ENCODE peak calls at places on chromosome 7, in four cellular contexts. One of them, this sample, is unnamed. For H3K4me1, the result is how much of the 10 kb centered on the place peaks cover.

GRCh38 chr7:159160450-159160849 is 15.8 kb upstream of the VIPR2 start:
- DNase-seq in IMR-90: no peak
- DNase-seq in sigmoid colon: no peak
- DNase-seq in tibial nerve: no peak
- DNase-seq in this sample: no peak

GRCh38 chr7:29609162-29610030 is 45.8 kb downstream of the PRR15 start:
- DNase-seq in IMR-90: no peak
- DNase-seq in sigmoid colon: no peak
- DNase-seq in tibial nerve: no peak
- DNase-seq in this sample: no peak

GRCh38 chr7:114217026-114217425 is 197.6 kb upstream of the FOXP2 start:
- DNase-seq in IMR-90: no peak
- DNase-seq in tibial nerve: no peak
- DNase-seq in sigmoid colon: no peak
- DNase-seq in this sample: no peak

GRCh38 chr7:13860734-13861133 is 128.7 kb downstream of the ETV1 start:
- DNase-seq in IMR-90: peak
- DNase-seq in tibial nerve: no peak
- DNase-seq in sigmoid colon: no peak
- DNase-seq in this sample: no peak

GRCh38 chr7:2680792-2681490 is 7.1 kb upstream of the AMZ1 start:
- DNase-seq in IMR-90: peak
- DNase-seq in sigmoid colon: peak
- DNase-seq in tibial nerve: peak
- DNase-seq in this sample: peak

GRCh38 chr7:152600266-152600665 is 75.7 kb downstream of the XRCC2 start:
- DNase-seq in IMR-90: no peak
- DNase-seq in tibial nerve: no peak
- DNase-seq in sigmoid colon: no peak
- DNase-seq in this sample: no peak

GRCh38 chr7:69596723-69597277 is 1.5 kb upstream of the AUTS2 start:
- DNase-seq in tibial nerve: peak
- DNase-seq in IMR-90: no peak
- DNase-seq in sigmoid colon: no peak
- DNase-seq in this sample: no peak

GRCh38 chr7:149751058-149751775 is 22.2 kb downstream of the ZNF467 start:
- DNase-seq in tibial nerve: no peak
- DNase-seq in IMR-90: no peak
- DNase-seq in sigmoid colon: no peak
- DNase-seq in this sample: no peak

GRCh38 chr7:137328389-137329120 is 15.0 kb downstream of the PTN start:
- DNase-seq in sigmoid colon: no peak
- DNase-seq in tibial nerve: peak
- DNase-seq in IMR-90: peak
- DNase-seq in this sample: no peak

GRCh38 chr7:100124301-100125229 is 2.2 kb upstream of the MBLAC1 start:
- DNase-seq in sigmoid colon: no peak
- DNase-seq in IMR-90: no peak
- DNase-seq in tibial nerve: no peak
- DNase-seq in this sample: no peak

GRCh38 chr7:80837345-80837744 is 81.5 kb downstream of the SEMA3C start:
- DNase-seq in sigmoid colon: no peak
- DNase-seq in tibial nerve: no peak
- DNase-seq in IMR-90: no peak
- DNase-seq in this sample: no peak

GRCh38 chr7:154929006-154929726 is 73.8 kb downstream of the PAXIP1 start:
- DNase-seq in sigmoid colon: no peak
- DNase-seq in tibial nerve: no peak
- DNase-seq in IMR-90: no peak
- DNase-seq in this sample: no peak

GRCh38 chr7:81632418-81632817 is 137.4 kb downstream of the HGF start:
- DNase-seq in sigmoid colon: no peak
- DNase-seq in tibial nerve: no peak
- DNase-seq in IMR-90: peak
- DNase-seq in this sample: no peak

GRCh38 chr7:116897661-116898060 is 35.3 kb downstream of the CAPZA2 start:
- DNase-seq in IMR-90: no peak
- DNase-seq in sigmoid colon: no peak
- DNase-seq in tibial nerve: no peak
- DNase-seq in this sample: no peak

GRCh38 chr7:100879685-100880261 is 4.9 kb downstream of the SRRT start:
- DNase-seq in tibial nerve: no peak
- DNase-seq in sigmoid colon: no peak
- DNase-seq in IMR-90: no peak
- DNase-seq in this sample: no peak

GRCh38 chr7:159192761-159193453 is 48.2 kb upstream of the VIPR2 start:
- DNase-seq in tibial nerve: no peak
- DNase-seq in sigmoid colon: no peak
- DNase-seq in IMR-90: no peak
- DNase-seq in this sample: no peak

GRCh38 chr7:4500812-4501211 is 181.3 kb upstream of the FOXK1 start:
- DNase-seq in IMR-90: no peak
- DNase-seq in tibial nerve: no peak
- DNase-seq in sigmoid colon: no peak
- DNase-seq in this sample: no peak

GRCh38 chr7:14685112-14685511 is 217.4 kb downstream of the DGKB start:
- DNase-seq in sigmoid colon: no peak
- DNase-seq in IMR-90: no peak
- DNase-seq in tibial nerve: no peak
- DNase-seq in this sample: no peak

GRCh38 chr7:123633553-123633952 is 22.1 kb upstream of the LMOD2 start:
- DNase-seq in sigmoid colon: no peak
- DNase-seq in tibial nerve: no peak
- DNase-seq in IMR-90: peak
- DNase-seq in this sample: no peak
- H3K27ac ChIP-seq in sigmoid colon: no peak
- H3K27ac ChIP-seq in tibial nerve: no peak
- H3K27ac ChIP-seq in IMR-90: no peak
- H3K27ac ChIP-seq in this sample: no peak

GRCh38 chr7:6226194-6226799 is 46.1 kb downstream of the CYTH3 start:
- DNase-seq in sigmoid colon: no peak
- DNase-seq in tibial nerve: no peak
- DNase-seq in IMR-90: peak
- DNase-seq in this sample: no peak
- H3K4me1 ChIP-seq in sigmoid colon: under half
- H3K4me1 ChIP-seq in tibial nerve: under half
- H3K4me1 ChIP-seq in IMR-90: under half
- H3K4me1 ChIP-seq in this sample: under half

GRCh38 chr7:39181398-39181797 is 203.7 kb downstream of the POU6F2 start:
- DNase-seq in IMR-90: no peak
- DNase-seq in tibial nerve: no peak
- DNase-seq in sigmoid colon: no peak
- DNase-seq in this sample: no peak
- TF ChIP-seq POLR2A in IMR-90: no peak
- TF ChIP-seq POLR2A in tibial nerve: no peak
- TF ChIP-seq POLR2A in sigmoid colon: no peak
- TF ChIP-seq POLR2A in this sample: no peak

GRCh38 chr7:21585070-21585724 is 42.4 kb downstream of the DNAH11 start:
- DNase-seq in IMR-90: no peak
- DNase-seq in sigmoid colon: no peak
- DNase-seq in tibial nerve: no peak
- DNase-seq in this sample: no peak

GRCh38 chr7:21579341-21580072 is 36.7 kb downstream of the DNAH11 start:
- DNase-seq in tibial nerve: no peak
- DNase-seq in sigmoid colon: no peak
- DNase-seq in IMR-90: peak
- DNase-seq in this sample: no peak

GRCh38 chr7:21580073-21580521 is 37.3 kb downstream of the DNAH11 start:
- DNase-seq in sigmoid colon: no peak
- DNase-seq in tibial nerve: no peak
- DNase-seq in IMR-90: peak
- DNase-seq in this sample: no peak
- H3K27ac ChIP-seq in sigmoid colon: peak
- H3K27ac ChIP-seq in tibial nerve: no peak
- H3K27ac ChIP-seq in IMR-90: no peak
- H3K27ac ChIP-seq in this sample: peak

GRCh38 chr7:134333943-134334342 is 17.2 kb upstream of the SLC35B4 start:
- DNase-seq in IMR-90: no peak
- DNase-seq in sigmoid colon: no peak
- DNase-seq in tibial nerve: no peak
- DNase-seq in this sample: no peak
- H3K4me1 ChIP-seq in IMR-90: under half
- H3K4me1 ChIP-seq in sigmoid colon: under half
- H3K4me1 ChIP-seq in tibial nerve: under half
- H3K4me1 ChIP-seq in this sample: under half

DNA sequence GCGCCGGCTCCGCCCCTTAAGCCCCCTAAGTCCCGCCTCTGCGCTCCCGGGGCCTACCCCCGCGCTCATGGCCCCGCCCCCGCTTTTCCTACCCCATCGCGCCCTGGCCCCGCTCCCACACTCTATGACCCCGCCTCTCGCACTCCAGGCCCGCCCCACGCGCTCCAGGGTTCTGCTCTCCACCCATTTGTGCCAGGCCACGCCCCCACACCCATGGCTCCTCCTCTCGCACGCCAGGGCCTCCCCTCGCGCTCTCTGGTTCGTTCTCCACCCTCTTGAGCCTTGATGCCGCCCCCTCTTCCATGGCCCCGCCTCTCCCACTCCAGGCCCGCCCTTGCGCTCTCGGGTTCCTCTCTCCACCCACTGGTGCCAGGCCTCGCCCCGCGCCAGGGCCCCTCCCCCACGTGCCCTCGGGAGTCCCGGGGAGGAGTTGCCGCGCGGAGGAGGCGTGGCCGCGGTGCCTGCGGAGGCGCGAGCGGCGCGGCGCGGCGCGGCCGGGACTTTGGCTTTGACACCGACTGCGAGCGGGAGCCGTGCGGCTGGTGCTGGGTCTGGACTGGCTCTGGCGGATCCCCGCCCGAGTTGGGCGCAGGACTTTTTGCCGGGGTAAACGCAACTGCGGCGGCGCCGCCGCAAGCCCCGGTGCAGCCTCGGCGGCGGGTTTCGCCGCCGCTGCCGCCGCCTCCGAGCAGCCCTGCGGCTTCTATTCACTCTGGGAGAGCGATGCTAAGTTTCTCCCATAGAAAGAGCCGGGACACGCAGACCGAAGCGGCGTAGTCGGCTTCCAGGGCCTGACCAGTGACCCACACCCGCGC is at the start of gene EEPD1:
- DNase-seq in sigmoid colon: peak
- DNase-seq in IMR-90: peak
- DNase-seq in tibial nerve: peak
- DNase-seq in this sample: peak
- TF ChIP-seq POLR2A in sigmoid colon: peak
- TF ChIP-seq POLR2A in IMR-90: no peak
- TF ChIP-seq POLR2A in tibial nerve: no peak
- TF ChIP-seq POLR2A in this sample: no peak